ENCODE peak calls at places on chromosome 5, in four cellular contexts. H is BE2C; Y is epithelial cell of esophagus; R is CD8-positive, alpha-beta memory T cell. T is an unnamed sample.

GRCh38 chr5:10199700-10200099 is 50.0 kb downstream of the ATPSCKMT start:
- DNase-seq in R (no peak), Y (no peak), H (no peak), T (no peak)

GRCh38 chr5:57476743-57477142 is 5.9 kb downstream of the ACTBL2 start:
- DNase-seq in H (no peak), Y (no peak), R (no peak), T (no peak)

GRCh38 chr5:164115420-164115819 is 610.0 kb downstream of the MAT2B start:
- DNase-seq in H (no peak), Y (no peak), R (no peak), T (no peak)

GRCh38 chr5:150180241-150181027 is 9.4 kb upstream of the SLC6A7 start:
- DNase-seq in Y (no peak), R (no peak), H (no peak), T (no peak)

GRCh38 chr5:144024085-144024484 is 146.4 kb downstream of the YIPF5 start:
- DNase-seq in H (no peak), R (no peak), Y (no peak), T (no peak)

GRCh38 chr5:180825768-180826525 is 23.3 kb upstream of the MGAT1 start:
- DNase-seq in Y (peak; percentile 97), R (no peak), H (no peak), T (no peak)

GRCh38 chr5:36242534-36243144 is 914 bp upstream of the NADK2 start:
- DNase-seq in R (no peak), H (no peak), Y (no peak), T (no peak)

GRCh38 chr5:96493189-96493790 is 60.2 kb upstream of the PCSK1 start:
- DNase-seq in Y (no peak), H (no peak), R (no peak), T (no peak)

GRCh38 chr5:127705120-127705892 is 2.1 kb downstream of the CCDC192 start:
- DNase-seq in Y (peak; percentile 47), R (no peak), H (no peak), T (no peak)

GRCh38 chr5:111574316-111574715 is 62.0 kb upstream of the STARD4 start:
- DNase-seq in R (no peak), H (no peak), Y (no peak), T (no peak)
- H3K4me3 ChIP-seq in R (no peak overlapping the region), H (no peak overlapping the region), Y (no peak overlapping the region), T (no peak overlapping the region)

GRCh38 chr5:17400724-17401508 is 97.1 kb upstream of the TAF11L2 start:
- DNase-seq in H (no peak), R (no peak), Y (peak; percentile 28), T (no peak)
- H3K4me3 ChIP-seq in H (no peak overlapping the region), R (no peak overlapping the region), Y (no peak overlapping the region), T (no peak overlapping the region)

GRCh38 chr5:151680944-151681427 is 5.7 kb downstream of the SPARC start:
- DNase-seq in R (no peak), H (peak; percentile 32), Y (no peak), T (no peak)
- H3K4me3 ChIP-seq in R (no peak overlapping the region), H (no peak overlapping the region), Y (no peak overlapping the region), T (no peak overlapping the region)

GRCh38 chr5:132010645-132011560 is 555 bp downstream of the ACSL6 start:
- DNase-seq in R (no peak), Y (no peak), H (no peak), T (peak; percentile 69)
- H3K4me3 ChIP-seq in R (peak overlapping the region; percentile 27), Y (peak overlapping the region; percentile 25), H (peak overlapping the region; percentile 63), T (peak overlapping the region; percentile 48)